ENCODE peak calls at places on chromosomes 16 and 17, in eight cellular contexts. S is fibroblast of lung, T is fibroblast of pulmonary artery, Q is H1, P is spleen, Y is cardiac muscle cell, A is cardiac fibroblast, F is PC-9. U is an unnamed sample.

GRCh38 chr16:2874584-2875362 is 8.2 kb upstream of the FLYWCH2 start:
- DNase-seq in S (peak), T (peak), Q (no peak), P (peak), Y (peak), A (peak), F (peak), U (peak)

GRCh38 chr16:14097182-14097951 is 26.2 kb downstream of the MRTFB start:
- DNase-seq in S (no peak), T (no peak), Q (no peak), P (no peak), Y (peak), A (no peak), F (peak), U (no peak)

GRCh38 chr17:81153340-81153803 is 11.9 kb upstream of the PVALEF start:
- DNase-seq in S (peak), T (peak), Q (no peak), P (no peak), Y (no peak), A (peak), F (no peak), U (no peak)

GRCh38 chr17:46777943-46778915 is 40.3 kb downstream of the WNT3 start:
- DNase-seq in S (no peak), T (no peak), Q (no peak), P (peak), Y (peak), A (no peak), F (peak), U (no peak)

GRCh38 chr17:58758890-58759289 is 3.2 kb downstream of the PPM1E start:
- DNase-seq in S (no peak), T (no peak), Q (no peak), P (no peak), Y (no peak), A (no peak), F (no peak), U (no peak)

GRCh38 chr17:48194097-48194550 is 86.6 kb downstream of the SNX11 start:
- DNase-seq in S (peak), T (peak), Q (no peak), P (no peak), Y (no peak), A (no peak), F (no peak), U (peak)

GRCh38 chr16:68629315-68629900 is 15.7 kb upstream of the CDH3 start:
- DNase-seq in S (no peak), T (no peak), Q (no peak), P (no peak), Y (no peak), A (no peak), F (no peak), U (no peak)

GRCh38 chr16:57873218-57873617 is 70.9 kb upstream of the KIFC3 start:
- DNase-seq in S (no peak), T (no peak), Q (peak), P (peak), Y (no peak), A (no peak), F (no peak), U (no peak)

GRCh38 chr17:80981062-80981902 is 10.4 kb upstream of the CHMP6 start:
- DNase-seq in S (no peak), T (no peak), Q (no peak), P (peak), Y (peak), A (no peak), F (no peak), U (no peak)

GRCh38 chr16:50836121-50836541 is 94.2 kb downstream of the CYLD start:
- DNase-seq in S (no peak), T (peak), Q (no peak), P (no peak), Y (no peak), A (no peak), F (no peak), U (no peak)

GRCh38 chr16:71807905-71808592 is 585 bp downstream of the AP1G1 start:
- DNase-seq in S (peak), T (no peak), Q (no peak), P (no peak), Y (no peak), A (peak), F (no peak), U (peak)

GRCh38 chr16:85798283-85798776 is 1.0 kb downstream of the EMC8 start:
- DNase-seq in S (no peak), T (peak), Q (no peak), P (no peak), Y (no peak), A (no peak), F (no peak), U (peak)

GRCh38 chr16:86882586-86883280 is 304.4 kb downstream of the FOXL1 start:
- DNase-seq in S (peak), T (peak), Q (no peak), P (peak), Y (peak), A (peak), F (no peak), U (peak)

GRCh38 chr16:53886482-53887378 is 182.8 kb downstream of the FTO start:
- DNase-seq in S (no peak), T (no peak), Q (no peak), P (no peak), Y (no peak), A (no peak), F (no peak), U (no peak)

GRCh38 chr16:12959072-12959471 is 57.7 kb downstream of the SHISA9 start:
- DNase-seq in S (no peak), T (no peak), Q (no peak), P (no peak), Y (no peak), A (no peak), F (no peak), U (no peak)

GRCh38 chr16:31201511-31202401 is 804 bp downstream of the PYCARD start:
- DNase-seq in S (peak), T (no peak), Q (no peak), P (peak), Y (no peak), A (no peak), F (no peak), U (no peak)

GRCh38 chr17:33202011-33202410 is 91.1 kb downstream of the ASIC2 start:
- DNase-seq in S (no peak), T (no peak), Q (no peak), P (no peak), Y (no peak), A (no peak), F (no peak), U (no peak)

GRCh38 chr17:44981221-44981968 is 13.3 kb upstream of the C1QL1 start:
- DNase-seq in S (peak), T (peak), Q (no peak), P (no peak), Y (no peak), A (peak), F (peak), U (peak)
- TF ChIP-seq CTCF in S (no peak), T (no peak), Q (no peak), P (no peak), Y (no peak), A (no peak), F (no peak), U (no peak)

GRCh38 chr17:49879505-49879904 is 31.6 kb upstream of the TAC4 start:
- DNase-seq in S (no peak), T (no peak), Q (no peak), P (no peak), Y (no peak), A (no peak), F (no peak), U (no peak)

GRCh38 chr17:49878931-49879330 is 31.1 kb upstream of the TAC4 start:
- DNase-seq in S (no peak), T (no peak), Q (no peak), P (no peak), Y (no peak), A (no peak), F (no peak), U (no peak)

GRCh38 chr17:49881054-49881402 is 33.2 kb upstream of the TAC4 start:
- DNase-seq in S (no peak), T (no peak), Q (no peak), P (no peak), Y (no peak), A (no peak), F (no peak), U (no peak)

GRCh38 chr17:49882434-49882833 is 34.6 kb upstream of the TAC4 start:
- DNase-seq in S (no peak), T (no peak), Q (no peak), P (no peak), Y (no peak), A (no peak), F (no peak), U (no peak)

GRCh38 chr17:49880291-49881053 is 32.6 kb upstream of the TAC4 start:
- DNase-seq in S (peak), T (peak), Q (peak), P (peak), Y (peak), A (peak), F (peak), U (peak)
- H3K4me3 ChIP-seq in S (no peak), T (no peak), Q (peak), P (no peak), Y (no peak), A (no peak), F (peak), U (no peak)

GRCh38 chr16:89455692-89456091 is 34.7 kb downstream of the ANKRD11 start:
- DNase-seq in S (no peak), T (no peak), Q (no peak), P (no peak), Y (no peak), A (no peak), F (no peak), U (no peak)

GRCh38 chr16:89455178-89455577 is 35.2 kb downstream of the ANKRD11 start:
- DNase-seq in S (no peak), T (no peak), Q (no peak), P (no peak), Y (no peak), A (no peak), F (no peak), U (no peak)

GRCh38 chr16:89452241-89452640 is 38.1 kb downstream of the ANKRD11 start:
- DNase-seq in S (no peak), T (no peak), Q (no peak), P (no peak), Y (no peak), A (no peak), F (no peak), U (no peak)

GRCh38 chr16:89452925-89453324 is 37.4 kb downstream of the ANKRD11 start:
- DNase-seq in S (no peak), T (no peak), Q (no peak), P (no peak), Y (no peak), A (no peak), F (no peak), U (no peak)

GRCh38 chr16:89453662-89454321 is 36.6 kb downstream of the ANKRD11 start:
- DNase-seq in S (no peak), T (peak), Q (no peak), P (no peak), Y (no peak), A (peak), F (no peak), U (peak)
- TF ChIP-seq CTCF in S (peak), T (peak), Q (no peak), P (no peak), Y (peak), A (peak), F (no peak), U (peak)

GRCh38 chr17:39627170-39627716 is 491 bp downstream of the PPP1R1B start:
- DNase-seq in S (no peak), T (no peak), Q (no peak), P (no peak), Y (no peak), A (no peak), F (no peak), U (no peak)
- H3K4me3 ChIP-seq in S (no peak), T (no peak), Q (peak), P (peak), Y (peak), A (no peak), F (no peak), U (peak)

GRCh38 chr16:25065899-25066298 is 45.6 kb upstream of the LCMT1 start:
- DNase-seq in S (no peak), T (no peak), Q (no peak), P (peak), Y (no peak), A (no peak), F (no peak), U (no peak)
- TF ChIP-seq CTCF in S (no peak), T (no peak), Q (no peak), P (no peak), Y (no peak), A (no peak), F (no peak), U (no peak)

GRCh38 chr17:29042679-29043538 is at the start of gene PIPOX:
- DNase-seq in S (peak), T (peak), Q (peak), P (no peak), Y (peak), A (peak), F (no peak), U (no peak)
- H3K4me3 ChIP-seq in S (no peak), T (no peak), Q (peak), P (no peak), Y (no peak), A (no peak), F (no peak), U (no peak)

GRCh38 chr17:73013816-73014663 is 78.4 kb downstream of the SLC39A11 start:
- DNase-seq in S (peak), T (no peak), Q (no peak), P (no peak), Y (no peak), A (peak), F (peak), U (no peak)
- TF ChIP-seq CTCF in S (no peak), T (no peak), Q (no peak), P (no peak), Y (no peak), A (no peak), F (peak), U (no peak)

GRCh38 chr16:70738083-70738977 is 52.5 kb upstream of the MTSS2 start:
- DNase-seq in S (peak), T (peak), Q (peak), P (no peak), Y (peak), A (peak), F (no peak), U (peak)
- H3K4me3 ChIP-seq in S (no peak), T (no peak), Q (no peak), P (no peak), Y (no peak), A (no peak), F (no peak), U (no peak)